ENCODE peak calls at places on chromosomes 13 and 19, in seven cellular contexts. L is activated CD8-positive, alpha-beta T cell treated with anti-CD3 and anti-CD28 coated beads for 36 hours; O is RWPE1; M is Peyer's patch; X is GM13976; B is AG04449; G is NB4. T is an unnamed sample.

GRCh38 chr13:32610538-32610937 is 24.3 kb downstream of the PDS5B start:
- DNase-seq in B (no peak), G (no peak), L (no peak), O (no peak), M (no peak), X (no peak), T (no peak)

GRCh38 chr19:42465827-42466280 is 23.1 kb upstream of the CXCL17 start:
- DNase-seq in X (peak), L (no peak), B (no peak), G (no peak), M (no peak), O (no peak), T (no peak)

GRCh38 chr13:90838561-90838960 is 508.9 kb upstream of the MIR17HG start:
- DNase-seq in L (no peak), O (peak), X (no peak), B (no peak), M (no peak), G (no peak), T (no peak)

GRCh38 chr13:23776698-23777570 is 112.3 kb downstream of the MIPEP start:
- DNase-seq in O (no peak), X (peak), L (no peak), M (no peak), G (no peak), B (no peak), T (no peak)

GRCh38 chr13:49303533-49304252 is 56.0 kb downstream of the CDADC1 start:
- DNase-seq in B (no peak), M (no peak), L (no peak), X (no peak), G (no peak), O (no peak), T (no peak)

GRCh38 chr19:1977116-1977515 is 36.1 kb downstream of the CSNK1G2 start:
- DNase-seq in M (no peak), G (no peak), B (no peak), L (no peak), O (no peak), X (no peak), T (no peak)

GRCh38 chr13:21014666-21015170 is 46.7 kb downstream of the LATS2 start:
- DNase-seq in B (peak), M (no peak), L (no peak), X (no peak), O (no peak), G (no peak), T (peak)

GRCh38 chr19:30378701-30379100 is 6.5 kb downstream of the ZNF536 start:
- DNase-seq in B (no peak), L (no peak), G (no peak), M (no peak), X (no peak), O (no peak), T (no peak)

GRCh38 chr19:2507109-2507508 is 31.2 kb downstream of the GADD45B start:
- DNase-seq in M (no peak), G (peak), O (no peak), L (peak), X (no peak), B (no peak), T (peak)

GRCh38 chr19:12723643-12724426 is at the start of gene TNPO2:
- DNase-seq in X (peak), M (peak), B (no peak), O (peak), L (peak), G (peak), T (peak)

GRCh38 chr19:58279042-58279924 is 528 bp downstream of the ZNF8 start:
- DNase-seq in B (no peak), M (peak), O (peak), G (peak), X (peak), L (peak), T (peak)

GRCh38 chr13:83003185-83003584 is 879.1 kb downstream of the SLITRK1 start:
- DNase-seq in L (no peak), M (no peak), B (no peak), O (no peak), X (no peak), G (no peak), T (no peak)

GRCh38 chr19:688992-689391 is 6.3 kb downstream of the PRSS57 start:
- DNase-seq in L (no peak), G (no peak), B (no peak), M (no peak), O (no peak), X (no peak), T (no peak)

GRCh38 chr13:57925250-57925649 is 293.7 kb downstream of the PCDH17 start:
- DNase-seq in X (no peak), L (no peak), O (no peak), G (no peak), B (no peak), M (no peak), T (peak)

GRCh38 chr13:22031702-22032286 is 360.9 kb downstream of the FGF9 start:
- DNase-seq in X (no peak), O (no peak), M (no peak), B (no peak), L (no peak), G (no peak), T (no peak)
- TF ChIP-seq CTCF in X (no peak), O (no peak), M (no peak), B (no peak), L (no peak), G (no peak), T (no peak)

DNA sequence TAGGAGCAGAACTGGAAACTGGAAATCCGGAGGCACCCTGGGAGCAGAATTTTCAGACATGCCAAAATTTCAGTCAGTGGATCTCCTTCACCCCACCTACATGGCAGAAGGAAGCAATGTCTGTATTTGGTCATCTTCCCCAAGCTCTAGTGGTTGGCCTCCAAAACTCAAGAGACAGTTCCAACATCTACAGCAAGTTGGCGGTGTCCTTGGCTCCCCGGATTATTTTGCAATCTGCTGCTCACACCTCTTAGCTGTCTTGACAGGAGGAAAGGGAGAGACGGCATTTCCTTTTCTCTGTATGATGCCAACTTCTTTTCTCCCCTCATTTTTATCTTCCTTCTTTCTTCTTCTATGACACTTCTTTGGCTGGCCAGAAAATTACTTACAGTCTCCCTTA is 159.9 kb downstream of the SUCLA2 start:
- DNase-seq in O (no peak), B (no peak), G (no peak), L (no peak), M (no peak), X (no peak), T (no peak)
- TF ChIP-seq CTCF in O (no peak), B (no peak), G (no peak), L (no peak), M (no peak), X (no peak), T (no peak)

GRCh38 chr13:69566104-69566716 is 541.4 kb upstream of the ATXN8OS start:
- DNase-seq in L (no peak), M (no peak), X (no peak), G (no peak), B (no peak), O (no peak), T (no peak)

GRCh38 chr13:69567514-69567913 is 540.1 kb upstream of the ATXN8OS start:
- DNase-seq in X (no peak), M (no peak), B (no peak), G (no peak), O (no peak), L (no peak), T (no peak)

GRCh38 chr13:69565334-69565733 is 542.3 kb upstream of the ATXN8OS start:
- DNase-seq in X (peak), B (no peak), G (peak), M (no peak), L (peak), O (no peak), T (peak)
- TF ChIP-seq CTCF in X (peak), B (no peak), G (peak), M (peak), L (no peak), O (peak), T (peak)

GRCh38 chr13:46964789-46965527 is 68.1 kb upstream of the HTR2A start:
- DNase-seq in M (no peak), X (no peak), L (no peak), B (no peak), O (no peak), G (no peak), T (peak)

GRCh38 chr13:46963874-46964273 is 67.0 kb upstream of the HTR2A start:
- DNase-seq in L (no peak), M (no peak), X (no peak), B (no peak), G (peak), O (no peak), T (no peak)

GRCh38 chr13:46961719-46962118 is 64.9 kb upstream of the HTR2A start:
- DNase-seq in X (peak), L (no peak), O (peak), G (peak), B (peak), M (no peak), T (peak)

GRCh38 chr13:46962286-46962941 is 65.6 kb upstream of the HTR2A start:
- DNase-seq in X (peak), M (no peak), G (peak), O (peak), B (no peak), L (no peak), T (peak)
- TF ChIP-seq CTCF in X (peak), M (no peak), G (peak), O (no peak), B (peak), L (no peak), T (peak)

GRCh38 chr19:8698433-8699063 is at the start of gene ACTL9:
- DNase-seq in O (no peak), G (no peak), B (no peak), X (no peak), M (no peak), L (no peak), T (no peak)

GRCh38 chr19:8696993-8697392 is 1.6 kb downstream of the ACTL9 start:
- DNase-seq in O (no peak), X (no peak), L (no peak), G (no peak), M (no peak), B (no peak), T (no peak)

GRCh38 chr19:8695911-8696310 is 2.7 kb downstream of the ACTL9 start:
- DNase-seq in L (no peak), X (no peak), O (no peak), M (no peak), G (no peak), B (no peak), T (no peak)

GRCh38 chr19:8699908-8700307 is 1.3 kb upstream of the ACTL9 start:
- DNase-seq in G (no peak), O (no peak), L (no peak), B (no peak), X (no peak), M (no peak), T (no peak)

DNA sequence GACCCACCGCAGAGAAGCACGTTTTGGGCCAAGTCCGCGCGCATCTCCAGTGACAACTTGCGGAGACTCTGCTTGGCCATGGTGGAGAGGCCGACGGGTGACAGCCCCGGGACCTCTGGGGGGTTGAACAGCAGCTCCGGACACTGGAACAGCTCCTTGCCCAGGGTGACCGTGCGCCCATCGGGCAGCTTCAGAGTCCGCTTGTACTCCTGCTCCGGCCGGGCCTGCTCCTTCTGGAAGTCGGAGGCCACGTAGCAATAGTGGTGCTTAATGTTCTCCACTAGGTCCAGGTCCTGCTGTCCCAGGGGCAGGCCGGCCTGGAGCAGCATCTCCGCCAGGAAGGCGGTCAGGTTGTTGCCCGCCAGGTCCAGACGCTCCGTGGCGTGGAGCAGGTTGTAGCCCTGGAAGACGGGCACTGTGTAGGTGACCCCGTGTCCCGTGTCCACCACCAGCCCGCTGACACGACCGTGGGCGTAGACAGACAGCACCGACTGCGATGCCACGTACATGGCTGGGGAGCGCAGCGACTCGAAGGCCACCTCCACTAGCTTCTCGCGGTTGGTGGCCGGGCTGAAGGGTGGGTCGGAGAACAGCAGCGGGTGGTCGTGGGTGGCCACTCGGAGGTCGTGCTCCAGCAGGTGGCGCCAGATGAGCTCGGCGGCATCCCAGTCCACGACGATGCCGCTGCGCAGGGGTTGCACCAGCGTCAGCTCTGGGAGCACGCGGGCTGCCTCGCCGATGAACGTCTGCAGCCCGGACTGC is 743 bp downstream of the ACTL9 start:
- DNase-seq in B (no peak), X (no peak), O (no peak), G (peak), M (no peak), L (peak), T (no peak)
- TF ChIP-seq CTCF in B (no peak), X (no peak), O (no peak), G (peak), M (no peak), L (peak), T (peak)

DNA sequence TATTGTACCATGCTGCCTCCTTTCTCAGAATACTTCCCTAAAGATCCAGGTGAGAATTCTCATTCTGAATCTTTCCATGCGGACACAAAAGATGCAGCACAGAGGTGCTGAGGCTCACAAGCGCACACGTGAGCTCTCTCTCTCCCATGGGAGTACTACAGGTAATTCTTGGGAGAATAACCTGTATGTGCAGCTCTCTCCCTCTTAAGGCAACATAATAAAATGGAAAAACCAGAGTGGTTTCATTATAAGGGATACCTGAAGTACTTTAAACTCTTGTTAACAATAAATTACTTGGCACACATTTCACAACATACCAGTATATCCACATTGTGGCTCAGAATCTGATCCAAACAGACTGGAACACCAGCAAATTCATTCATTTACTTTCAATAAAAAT is 40.4 kb downstream of the INTS6 start:
- DNase-seq in O (no peak), G (no peak), M (no peak), B (no peak), X (no peak), L (no peak), T (no peak)
- TF ChIP-seq CTCF in O (no peak), G (no peak), M (no peak), B (no peak), X (no peak), L (no peak), T (no peak)

DNA sequence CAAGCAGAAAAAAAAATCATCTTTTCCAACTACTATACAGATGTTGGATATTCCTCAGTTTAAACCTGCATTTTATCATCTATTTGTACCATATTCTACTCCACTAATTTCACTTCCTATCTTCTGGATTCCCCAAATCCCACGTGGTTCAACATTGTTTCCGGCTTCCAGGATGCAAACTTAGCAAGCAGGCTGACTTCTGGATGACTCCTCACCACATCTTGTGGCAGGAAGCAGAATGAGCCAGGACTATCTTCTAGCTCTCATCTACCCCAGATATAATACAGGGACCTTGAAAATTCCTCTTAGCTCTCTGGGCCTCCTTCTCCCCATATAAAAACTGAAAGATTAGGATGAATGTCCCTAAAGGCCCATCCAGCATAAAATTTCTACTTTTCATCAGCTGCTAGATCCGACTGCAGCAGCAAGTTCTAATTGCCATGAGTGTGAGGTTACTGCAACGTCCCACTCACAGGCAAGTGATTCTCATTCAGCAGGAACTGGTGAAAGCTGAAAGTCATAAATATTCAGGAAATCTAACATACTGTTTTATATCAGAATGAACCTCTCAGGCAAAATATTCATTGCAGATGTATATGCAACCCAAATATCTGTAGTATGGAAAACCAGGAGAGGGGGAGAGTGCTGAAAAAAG is 93.4 kb downstream of the KCTD12 start:
- DNase-seq in X (no peak), L (no peak), G (no peak), O (no peak), M (no peak), B (peak), T (no peak)
- TF ChIP-seq CTCF in X (no peak), L (no peak), G (no peak), O (no peak), M (no peak), B (no peak), T (no peak)

DNA sequence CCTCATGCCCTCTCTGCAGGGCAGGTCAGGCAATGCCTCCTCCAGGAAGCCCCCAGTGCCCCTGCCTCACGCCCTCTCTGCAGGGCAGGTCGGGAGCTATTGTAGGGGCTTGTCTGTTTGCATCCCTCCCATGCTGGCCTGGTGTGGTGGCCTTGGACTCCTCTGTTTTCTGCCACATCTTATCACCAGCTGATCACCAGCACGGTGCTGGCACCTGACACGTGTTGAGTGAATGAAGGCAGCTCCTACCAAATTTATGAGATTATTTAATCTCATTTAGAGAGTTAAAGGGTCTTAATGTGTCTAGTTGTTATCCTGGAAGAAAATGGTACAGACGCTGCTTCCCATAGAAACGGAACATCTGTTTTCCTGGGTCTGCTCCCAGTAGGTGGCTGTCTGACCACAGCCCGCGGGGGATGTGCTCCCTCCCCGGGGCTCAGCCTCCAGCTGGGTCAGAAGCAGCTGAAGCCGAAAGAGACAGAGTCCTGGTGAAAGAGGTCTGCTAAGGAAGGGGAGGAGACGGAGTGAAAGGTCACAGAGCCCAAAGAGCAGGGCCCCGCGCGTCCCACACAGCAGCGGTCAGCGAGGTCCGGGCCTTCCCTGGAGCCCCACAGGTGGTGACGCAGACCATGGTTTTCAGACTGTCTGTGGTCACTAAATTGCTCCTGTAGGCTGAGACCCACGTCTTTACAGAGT is 51.7 kb upstream of the C13orf46 start:
- DNase-seq in G (peak), B (no peak), M (no peak), O (no peak), X (no peak), L (no peak), T (no peak)
- TF ChIP-seq CTCF in G (no peak), B (peak), M (no peak), O (no peak), X (no peak), L (no peak), T (no peak)

GRCh38 chr19:7860166-7860901 is 13.9 kb downstream of the PRR36 start:
- DNase-seq in O (no peak), X (no peak), L (no peak), G (no peak), B (no peak), M (peak), T (no peak)

GRCh38 chr19:7863157-7863970 is 10.8 kb downstream of the PRR36 start:
- DNase-seq in M (peak), O (no peak), X (no peak), G (no peak), B (no peak), L (peak), T (no peak)

GRCh38 chr19:7860902-7861618 is 13.1 kb downstream of the PRR36 start:
- DNase-seq in O (no peak), L (no peak), X (no peak), G (no peak), M (peak), B (no peak), T (no peak)

GRCh38 chr19:7862413-7862951 is 11.7 kb downstream of the PRR36 start:
- DNase-seq in O (peak), G (peak), M (peak), L (peak), X (peak), B (no peak), T (no peak)

DNA sequence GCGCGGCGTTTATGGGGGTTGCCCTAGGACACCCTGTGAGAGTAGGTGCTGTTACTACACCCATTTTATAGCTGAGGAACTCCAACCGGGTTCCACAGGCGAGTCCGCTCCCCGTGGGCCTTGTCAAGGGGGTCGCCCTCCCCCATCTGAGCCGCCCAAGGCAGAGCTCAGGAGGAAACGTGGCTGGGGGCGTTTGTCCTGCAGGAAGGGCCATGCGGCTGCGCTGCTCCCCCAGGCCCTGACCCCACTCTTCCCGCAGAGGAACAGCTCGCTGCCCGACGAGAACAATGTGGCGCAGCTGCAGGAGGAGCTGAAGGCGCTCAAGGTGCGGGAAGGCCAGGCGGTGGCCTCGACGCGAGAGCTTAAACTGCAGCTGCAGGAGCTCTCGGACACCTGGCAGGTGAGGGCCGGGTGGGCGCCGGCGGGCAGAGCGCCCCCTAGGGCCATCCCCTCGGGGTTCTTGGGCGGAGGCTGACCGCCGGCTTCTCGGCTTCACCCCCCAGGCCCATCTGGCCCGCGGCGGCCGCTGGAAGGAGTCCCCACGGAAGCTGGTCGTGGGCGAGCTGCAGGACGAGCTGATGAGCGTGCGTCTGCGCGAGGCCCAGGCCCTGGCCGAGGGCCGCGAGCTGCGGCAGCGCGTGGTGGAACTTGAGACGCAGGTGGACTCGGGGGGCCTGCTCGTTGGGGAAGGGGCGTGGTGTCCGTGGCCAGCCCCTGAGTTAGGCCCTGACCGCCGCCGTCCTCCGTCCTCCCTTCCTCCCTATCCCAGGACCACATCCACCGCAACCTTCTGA is 12.4 kb downstream of the PRR36 start:
- DNase-seq in L (no peak), X (no peak), G (no peak), M (peak), B (no peak), O (no peak), T (no peak)
- TF ChIP-seq CTCF in L (peak), X (no peak), G (no peak), M (no peak), B (no peak), O (no peak), T (no peak)

GRCh38 chr19:16472992-16473391 is 1.2 kb upstream of the EPS15L1 start:
- DNase-seq in X (no peak), L (no peak), M (no peak), O (no peak), B (no peak), G (no peak), T (no peak)
- TF ChIP-seq CTCF in X (no peak), L (no peak), M (no peak), O (no peak), B (no peak), G (no peak), T (no peak)